ENCODE peak calls at places on chromosomes 4 and X, in five cellular contexts. J, P, V, C and H are unnamed samples.

GRCh38 chrX:18534949-18535348 is 109.5 kb downstream of the CDKL5 start:
- DNase-seq in J (no peak), P (no peak), V (no peak), C (no peak), H (no peak)

GRCh38 chr4:5890063-5890727 is 2.7 kb downstream of the CRMP1 start:
- DNase-seq in J (no peak), P (peak), V (peak), C (peak), H (peak)

GRCh38 chr4:173040200-173040599 is 128.4 kb upstream of the GALNT7 start:
- DNase-seq in J (no peak), P (no peak), V (no peak), C (peak), H (no peak)

GRCh38 chrX:155070975-155071693 is at the start of the genes BRCC3, CMC4 and MTCP1:
- DNase-seq in J (peak), P (peak), V (peak), C (peak), H (peak)

GRCh38 chr4:108118505-108118904 is 50.2 kb downstream of the LEF1 start:
- DNase-seq in J (no peak), P (no peak), V (no peak), C (no peak), H (no peak)

GRCh38 chrX:39619182-39620009 is 478.4 kb downstream of the BCOR start:
- DNase-seq in J (no peak), P (no peak), V (no peak), C (no peak), H (no peak)

GRCh38 chr4:74934016-74934821 is 1.3 kb downstream of the PARM1 start:
- DNase-seq in J (peak), P (peak), V (peak), C (no peak), H (peak)

GRCh38 chr4:142416711-142417275 is 429.3 kb downstream of the INPP4B start:
- DNase-seq in J (no peak), P (no peak), V (no peak), C (peak), H (no peak)

GRCh38 chr4:8690216-8690786 is 97.7 kb downstream of the CPZ start:
- DNase-seq in J (peak), P (no peak), V (no peak), C (no peak), H (no peak)